ENCODE peak calls at places on chromosome 21, in seven cellular contexts. One of them, this sample, is unnamed.

GRCh38 chr21:43352568-43353281 is 74.2 kb downstream of the SIK1 start:
- DNase-seq in fibroblast of lung: no peak
- DNase-seq in ACHN: peak
- DNase-seq in RWPE1: no peak
- DNase-seq in HCT116: peak
- DNase-seq in mesendoderm: peak
- DNase-seq in stimulated activated CD4-positive, alpha-beta T cell treated with anti-CD3 and anti-CD28 coated beads, TNF-alpha, amount 100 ng/mL, for 48 hours: no peak
- DNase-seq in this sample: no peak

GRCh38 chr21:42220138-42220701 is 1.3 kb downstream of the ABCG1 start:
- DNase-seq in fibroblast of lung: peak
- DNase-seq in ACHN: peak
- DNase-seq in RWPE1: peak
- DNase-seq in HCT116: no peak
- DNase-seq in mesendoderm: peak
- DNase-seq in stimulated activated CD4-positive, alpha-beta T cell treated with anti-CD3 and anti-CD28 coated beads, TNF-alpha, amount 100 ng/mL, for 48 hours: peak
- DNase-seq in this sample: peak

GRCh38 chr21:31265293-31265692 is 78.8 kb downstream of the TIAM1 start:
- DNase-seq in fibroblast of lung: no peak
- DNase-seq in ACHN: no peak
- DNase-seq in RWPE1: no peak
- DNase-seq in HCT116: no peak
- DNase-seq in mesendoderm: no peak
- DNase-seq in stimulated activated CD4-positive, alpha-beta T cell treated with anti-CD3 and anti-CD28 coated beads, TNF-alpha, amount 100 ng/mL, for 48 hours: no peak
- DNase-seq in this sample: no peak

GRCh38 chr21:41634858-41635257 is 126.9 kb upstream of the TMPRSS2 start:
- DNase-seq in fibroblast of lung: peak
- DNase-seq in ACHN: no peak
- DNase-seq in RWPE1: no peak
- DNase-seq in HCT116: no peak
- DNase-seq in mesendoderm: no peak
- DNase-seq in stimulated activated CD4-positive, alpha-beta T cell treated with anti-CD3 and anti-CD28 coated beads, TNF-alpha, amount 100 ng/mL, for 48 hours: no peak
- DNase-seq in this sample: no peak

GRCh38 chr21:37717534-37717933 is 198.7 kb downstream of the KCNJ6 start:
- DNase-seq in fibroblast of lung: no peak
- DNase-seq in ACHN: no peak
- DNase-seq in RWPE1: no peak
- DNase-seq in HCT116: no peak
- DNase-seq in mesendoderm: no peak
- DNase-seq in stimulated activated CD4-positive, alpha-beta T cell treated with anti-CD3 and anti-CD28 coated beads, TNF-alpha, amount 100 ng/mL, for 48 hours: no peak
- DNase-seq in this sample: no peak

GRCh38 chr21:35512321-35512720 is 463.2 kb upstream of the RUNX1 start:
- DNase-seq in fibroblast of lung: peak
- DNase-seq in ACHN: no peak
- DNase-seq in RWPE1: no peak
- DNase-seq in HCT116: no peak
- DNase-seq in mesendoderm: no peak
- DNase-seq in stimulated activated CD4-positive, alpha-beta T cell treated with anti-CD3 and anti-CD28 coated beads, TNF-alpha, amount 100 ng/mL, for 48 hours: no peak
- DNase-seq in this sample: no peak

GRCh38 chr21:35375115-35375514 is 326.0 kb upstream of the RUNX1 start:
- DNase-seq in fibroblast of lung: peak
- DNase-seq in ACHN: no peak
- DNase-seq in RWPE1: peak
- DNase-seq in HCT116: no peak
- DNase-seq in mesendoderm: no peak
- DNase-seq in stimulated activated CD4-positive, alpha-beta T cell treated with anti-CD3 and anti-CD28 coated beads, TNF-alpha, amount 100 ng/mL, for 48 hours: no peak
- DNase-seq in this sample: no peak

GRCh38 chr21:36550761-36551160 is 70.8 kb upstream of the CLDN14 start:
- DNase-seq in fibroblast of lung: no peak
- DNase-seq in ACHN: no peak
- DNase-seq in RWPE1: no peak
- DNase-seq in HCT116: no peak
- DNase-seq in mesendoderm: peak
- DNase-seq in stimulated activated CD4-positive, alpha-beta T cell treated with anti-CD3 and anti-CD28 coated beads, TNF-alpha, amount 100 ng/mL, for 48 hours: no peak
- DNase-seq in this sample: no peak

GRCh38 chr21:44724166-44724565 is 12.8 kb upstream of the TSPEAR start:
- DNase-seq in fibroblast of lung: no peak
- DNase-seq in ACHN: no peak
- DNase-seq in RWPE1: no peak
- DNase-seq in HCT116: no peak
- DNase-seq in mesendoderm: no peak
- DNase-seq in stimulated activated CD4-positive, alpha-beta T cell treated with anti-CD3 and anti-CD28 coated beads, TNF-alpha, amount 100 ng/mL, for 48 hours: no peak
- DNase-seq in this sample: no peak

GRCh38 chr21:38467911-38468310 is 30.4 kb downstream of the ERG start:
- DNase-seq in fibroblast of lung: no peak
- DNase-seq in ACHN: no peak
- DNase-seq in RWPE1: no peak
- DNase-seq in HCT116: no peak
- DNase-seq in mesendoderm: peak
- DNase-seq in stimulated activated CD4-positive, alpha-beta T cell treated with anti-CD3 and anti-CD28 coated beads, TNF-alpha, amount 100 ng/mL, for 48 hours: no peak
- DNase-seq in this sample: no peak

GRCh38 chr21:42721341-42721824 is 68.0 kb downstream of the PDE9A start:
- DNase-seq in fibroblast of lung: peak
- DNase-seq in ACHN: no peak
- DNase-seq in RWPE1: no peak
- DNase-seq in HCT116: no peak
- DNase-seq in mesendoderm: no peak
- DNase-seq in stimulated activated CD4-positive, alpha-beta T cell treated with anti-CD3 and anti-CD28 coated beads, TNF-alpha, amount 100 ng/mL, for 48 hours: no peak
- DNase-seq in this sample: no peak

GRCh38 chr21:38982096-38982495 is 176.4 kb downstream of the ETS2 start:
- DNase-seq in fibroblast of lung: no peak
- DNase-seq in ACHN: peak
- DNase-seq in RWPE1: no peak
- DNase-seq in HCT116: no peak
- DNase-seq in mesendoderm: peak
- DNase-seq in stimulated activated CD4-positive, alpha-beta T cell treated with anti-CD3 and anti-CD28 coated beads, TNF-alpha, amount 100 ng/mL, for 48 hours: no peak
- DNase-seq in this sample: peak

GRCh38 chr21:38400195-38400695 is 98.0 kb downstream of the ERG start:
- DNase-seq in fibroblast of lung: no peak
- DNase-seq in ACHN: no peak
- DNase-seq in RWPE1: no peak
- DNase-seq in HCT116: no peak
- DNase-seq in mesendoderm: no peak
- DNase-seq in stimulated activated CD4-positive, alpha-beta T cell treated with anti-CD3 and anti-CD28 coated beads, TNF-alpha, amount 100 ng/mL, for 48 hours: no peak
- DNase-seq in this sample: peak

GRCh38 chr21:28615276-28615675 is 377.4 kb downstream of the LTN1 start:
- DNase-seq in fibroblast of lung: peak
- DNase-seq in ACHN: no peak
- DNase-seq in RWPE1: no peak
- DNase-seq in HCT116: no peak
- DNase-seq in mesendoderm: peak
- DNase-seq in stimulated activated CD4-positive, alpha-beta T cell treated with anti-CD3 and anti-CD28 coated beads, TNF-alpha, amount 100 ng/mL, for 48 hours: no peak
- DNase-seq in this sample: peak

GRCh38 chr21:45644041-45644906 is 749 bp downstream of the PCBP3 start:
- DNase-seq in fibroblast of lung: peak
- DNase-seq in ACHN: no peak
- DNase-seq in RWPE1: no peak
- DNase-seq in HCT116: no peak
- DNase-seq in mesendoderm: no peak
- DNase-seq in stimulated activated CD4-positive, alpha-beta T cell treated with anti-CD3 and anti-CD28 coated beads, TNF-alpha, amount 100 ng/mL, for 48 hours: no peak
- DNase-seq in this sample: peak

GRCh38 chr21:34598931-34599400 is 15.9 kb downstream of the RCAN1 start:
- DNase-seq in fibroblast of lung: peak
- DNase-seq in ACHN: no peak
- DNase-seq in RWPE1: peak
- DNase-seq in HCT116: peak
- DNase-seq in mesendoderm: no peak
- DNase-seq in stimulated activated CD4-positive, alpha-beta T cell treated with anti-CD3 and anti-CD28 coated beads, TNF-alpha, amount 100 ng/mL, for 48 hours: no peak
- DNase-seq in this sample: no peak

GRCh38 chr21:44785620-44786344 is 15.8 kb downstream of the UBE2G2 start:
- DNase-seq in fibroblast of lung: peak
- DNase-seq in ACHN: no peak
- DNase-seq in RWPE1: no peak
- DNase-seq in HCT116: no peak
- DNase-seq in mesendoderm: no peak
- DNase-seq in stimulated activated CD4-positive, alpha-beta T cell treated with anti-CD3 and anti-CD28 coated beads, TNF-alpha, amount 100 ng/mL, for 48 hours: no peak
- DNase-seq in this sample: no peak

GRCh38 chr21:28489197-28489596 is 503.5 kb downstream of the LTN1 start:
- DNase-seq in fibroblast of lung: no peak
- DNase-seq in ACHN: no peak
- DNase-seq in RWPE1: no peak
- DNase-seq in HCT116: no peak
- DNase-seq in mesendoderm: no peak
- DNase-seq in stimulated activated CD4-positive, alpha-beta T cell treated with anti-CD3 and anti-CD28 coated beads, TNF-alpha, amount 100 ng/mL, for 48 hours: no peak
- DNase-seq in this sample: no peak

GRCh38 chr21:38821248-38821647 is 15.5 kb downstream of the ETS2 start:
- DNase-seq in fibroblast of lung: no peak
- DNase-seq in ACHN: no peak
- DNase-seq in RWPE1: no peak
- DNase-seq in HCT116: no peak
- DNase-seq in mesendoderm: no peak
- DNase-seq in stimulated activated CD4-positive, alpha-beta T cell treated with anti-CD3 and anti-CD28 coated beads, TNF-alpha, amount 100 ng/mL, for 48 hours: no peak
- DNase-seq in this sample: no peak

GRCh38 chr21:46662367-46662654 is 26.8 kb downstream of the PRMT2 start:
- DNase-seq in fibroblast of lung: no peak
- DNase-seq in ACHN: no peak
- DNase-seq in RWPE1: no peak
- DNase-seq in HCT116: no peak
- DNase-seq in mesendoderm: no peak
- DNase-seq in stimulated activated CD4-positive, alpha-beta T cell treated with anti-CD3 and anti-CD28 coated beads, TNF-alpha, amount 100 ng/mL, for 48 hours: no peak
- DNase-seq in this sample: no peak

This sample was measured in neural progenitor cell.